ENCODE peak calls at places on chromosomes 1 and 21, in five cellular contexts. I is testis; R is heart left ventricle; D is CD8-positive, alpha-beta T cell; W is A549. K is an unnamed sample. For H3K4me1 and H3K9me3, the result is how much of the 10 kb centered on the place peaks cover.

GRCh38 chr1:236009857-236010256 is 55.0 kb downstream of the NID1 start:
- DNase-seq in I (no peak), R (no peak), D (no peak), W (no peak), K (no peak)

GRCh38 chr1:217747156-217747769 is 116.1 kb downstream of the SPATA17 start:
- DNase-seq in I (no peak), R (no peak), D (no peak), W (peak), K (no peak)

GRCh38 chr1:170131450-170131849 is 14.3 kb upstream of the NTMT2 start:
- DNase-seq in I (no peak), R (no peak), D (no peak), W (no peak), K (no peak)

GRCh38 chr1:11337536-11338350 is 64.7 kb downstream of the UBIAD1 start:
- DNase-seq in I (peak), R (peak), D (peak), W (peak), K (peak)

GRCh38 chr1:6603424-6603850 is 768 bp upstream of the KLHL21 start:
- DNase-seq in I (no peak), R (peak), D (peak), W (no peak), K (peak)

GRCh38 chr1:9180077-9180819 is 51.3 kb upstream of the GPR157 start:
- DNase-seq in I (no peak), R (no peak), D (no peak), W (peak), K (no peak)

GRCh38 chr1:234093741-234094140 is 189.3 kb downstream of the SLC35F3 start:
- DNase-seq in I (peak), R (peak), D (no peak), W (no peak), K (no peak)

GRCh38 chr21:28237661-28238060 is 755.0 kb downstream of the LTN1 start:
- DNase-seq in I (no peak), R (no peak), D (no peak), W (no peak), K (no peak)

GRCh38 chr1:207828485-207829158 is 76.8 kb downstream of the CD46 start:
- DNase-seq in I (peak), R (peak), D (peak), W (peak), K (peak)

GRCh38 chr1:247110627-247111258 is 6.6 kb upstream of the ZNF669 start:
- DNase-seq in I (no peak), R (no peak), D (no peak), W (no peak), K (no peak)

GRCh38 chr1:2530501-2531361 is 668 bp upstream of the HES5 start:
- DNase-seq in I (no peak), R (no peak), D (no peak), W (no peak), K (no peak)

GRCh38 chr1:155033524-155033923 is at the start of the genes DCST1 and DCST2:
- DNase-seq in I (no peak), R (no peak), D (no peak), W (no peak), K (no peak)

GRCh38 chr21:36564647-36565046 is 84.7 kb upstream of the CLDN14 start:
- DNase-seq in I (no peak), R (no peak), D (no peak), W (no peak), K (no peak)

GRCh38 chr1:41467673-41468072 is 16.8 kb downstream of the EDN2 start:
- DNase-seq in I (no peak), R (no peak), D (no peak), W (no peak), K (no peak)

GRCh38 chr1:2529776-2530500 is at the start of gene HES5:
- DNase-seq in I (no peak), R (peak), D (no peak), W (no peak), K (no peak)

GRCh38 chr1:181551249-181551648 is 67.9 kb downstream of the CACNA1E start:
- DNase-seq in I (no peak), R (no peak), D (no peak), W (no peak), K (peak)

GRCh38 chr1:15180189-15180588 is 26.6 kb downstream of the TMEM51 start:
- DNase-seq in I (no peak), R (no peak), D (no peak), W (no peak), K (peak)

GRCh38 chr21:41344146-41344545 is 17.7 kb upstream of the MX2 start:
- DNase-seq in I (no peak), R (no peak), D (no peak), W (no peak), K (no peak)

GRCh38 chr1:12144969-12145368 is 21.8 kb upstream of the TNFRSF1B start:
- DNase-seq in I (no peak), R (no peak), D (no peak), W (no peak), K (no peak)

GRCh38 chr1:26003262-26003661 is 5.4 kb upstream of the PAFAH2 start:
- DNase-seq in I (no peak), R (no peak), D (no peak), W (no peak), K (no peak)

GRCh38 chr1:69284508-69284907 is 283.2 kb upstream of the LRRC7 start:
- DNase-seq in I (no peak), R (no peak), D (no peak), W (no peak), K (no peak)

GRCh38 chr1:9787702-9788101 is 36.1 kb downstream of the CLSTN1 start:
- DNase-seq in I (no peak), R (no peak), D (peak), W (no peak), K (no peak)

GRCh38 chr1:178536844-178537371 is 24.0 kb downstream of the TEX35 start:
- DNase-seq in I (peak), R (peak), D (no peak), W (peak), K (no peak)

GRCh38 chr1:93137604-93138292 is 42.5 kb downstream of the TMED5 start:
- DNase-seq in I (no peak), R (no peak), D (no peak), W (no peak), K (no peak)

GRCh38 chr21:37677006-37677405 is 239.3 kb downstream of the KCNJ6 start:
- DNase-seq in I (no peak), R (no peak), D (no peak), W (no peak), K (no peak)

GRCh38 chr1:234632225-234632624 is 22.2 kb upstream of the IRF2BP2 start:
- DNase-seq in I (no peak), R (no peak), D (no peak), W (no peak), K (no peak)

GRCh38 chr1:154859786-154860153 is 10.3 kb downstream of the KCNN3 start:
- DNase-seq in I (no peak), R (no peak), D (no peak), W (no peak), K (no peak)

GRCh38 chr1:109299087-109299983 is 7.5 kb downstream of the MYBPHL start:
- DNase-seq in I (peak), R (peak), D (no peak), W (no peak), K (peak)

GRCh38 chr1:28010979-28011378 is 51.2 kb downstream of the XKR8 start:
- DNase-seq in I (no peak), R (no peak), D (no peak), W (no peak), K (no peak)

GRCh38 chr1:246213036-246213435 is 294.0 kb downstream of the SMYD3 start:
- DNase-seq in I (no peak), R (no peak), D (no peak), W (no peak), K (no peak)

GRCh38 chr1:11341881-11342552 is 69.0 kb downstream of the UBIAD1 start:
- DNase-seq in I (no peak), R (no peak), D (no peak), W (no peak), K (peak)

GRCh38 chr1:173280899-173281660 is 73.9 kb upstream of the TNFSF4 start:
- DNase-seq in I (no peak), R (no peak), D (no peak), W (no peak), K (no peak)

GRCh38 chr1:24503003-24503751 is 541 bp downstream of the RCAN3 start:
- DNase-seq in I (no peak), R (peak), D (no peak), W (peak), K (no peak)

GRCh38 chr1:1120866-1121563 is 5.1 kb upstream of the C1orf159 start:
- DNase-seq in I (no peak), R (no peak), D (no peak), W (no peak), K (no peak)

GRCh38 chr1:179105393-179105792 is 23.5 kb downstream of the TOR3A start:
- DNase-seq in I (no peak), R (no peak), D (no peak), W (peak), K (no peak)

GRCh38 chr21:37072239-37072987 is 458 bp downstream of the PIGP start:
- DNase-seq in I (peak), R (peak), D (no peak), W (peak), K (no peak)

GRCh38 chr1:224262373-224263054 is 67.5 kb downstream of the NVL start:
- DNase-seq in I (no peak), R (no peak), D (no peak), W (no peak), K (no peak)

GRCh38 chr1:12426030-12426429 is 192.0 kb downstream of the DHRS3 start:
- DNase-seq in I (no peak), R (no peak), D (no peak), W (no peak), K (no peak)

GRCh38 chr21:14251336-14251735 is 35.4 kb downstream of the RBM11 start:
- DNase-seq in I (no peak), R (no peak), D (no peak), W (no peak), K (no peak)

GRCh38 chr21:45329261-45330074 is 41.8 kb upstream of the POFUT2 start:
- DNase-seq in I (no peak), R (no peak), D (no peak), W (peak), K (peak)

DNA sequence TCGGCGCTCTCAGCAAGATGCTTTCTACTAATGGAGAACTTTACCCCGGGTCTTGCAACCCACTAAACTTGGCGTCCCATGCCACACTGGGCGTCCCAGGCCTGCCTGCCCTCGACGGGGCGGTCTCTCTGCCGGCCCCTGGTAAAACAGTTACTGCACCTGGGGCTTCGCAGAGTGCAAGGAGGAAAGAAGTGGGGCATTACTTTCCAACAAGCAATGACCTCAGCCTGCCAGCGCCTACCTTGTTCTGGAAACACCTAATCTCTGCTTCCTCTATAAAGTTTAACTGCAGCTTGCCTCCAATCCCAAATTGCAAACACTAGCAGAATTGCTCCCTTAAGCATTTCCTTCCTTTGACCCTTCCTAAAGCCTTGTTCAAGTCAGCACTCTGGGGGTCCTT is 27.7 kb upstream of the NFIA start:
- DNase-seq in I (no peak), R (no peak), D (no peak), W (no peak), K (no peak)
- H3K4me1 ChIP-seq in I (under half), R (half or more), D (under half), W (under half), K (under half)

GRCh38 chr1:111104981-111105380 is 34.9 kb downstream of the DRAM2 start:
- DNase-seq in I (no peak), R (no peak), D (no peak), W (no peak), K (no peak)
- H3K9me3 ChIP-seq in I (under half), R (under half), D (under half), W (under half), K (under half)

GRCh38 chr1:30757196-30757949 is at the start of gene LAPTM5:
- DNase-seq in I (peak), R (peak), D (peak), W (no peak), K (no peak)
- H3K4me1 ChIP-seq in I (under half), R (under half), D (half or more), W (under half), K (under half)

DNA sequence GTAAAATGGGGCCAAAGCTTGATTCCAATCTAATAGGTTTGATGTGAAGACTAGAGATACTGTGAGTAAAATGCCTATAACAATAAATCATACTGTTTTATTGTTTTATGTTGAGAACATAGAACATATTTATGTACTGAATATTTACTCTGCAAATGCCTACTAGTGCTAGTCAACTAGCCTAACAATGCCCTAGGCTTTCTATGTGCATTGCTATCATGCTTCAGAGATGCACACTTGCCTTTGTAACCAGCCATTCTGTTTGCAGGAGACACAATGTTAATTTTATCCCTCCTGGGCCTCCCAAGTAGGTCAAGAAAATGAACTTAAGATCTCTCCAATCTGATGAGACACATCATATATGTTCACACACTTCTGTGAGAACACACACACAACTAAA is 530.8 kb upstream of the BEND5 start:
- DNase-seq in I (no peak), R (no peak), D (no peak), W (no peak), K (no peak)
- H3K9me3 ChIP-seq in I (under half), R (under half), D (under half), W (under half), K (under half)

DNA sequence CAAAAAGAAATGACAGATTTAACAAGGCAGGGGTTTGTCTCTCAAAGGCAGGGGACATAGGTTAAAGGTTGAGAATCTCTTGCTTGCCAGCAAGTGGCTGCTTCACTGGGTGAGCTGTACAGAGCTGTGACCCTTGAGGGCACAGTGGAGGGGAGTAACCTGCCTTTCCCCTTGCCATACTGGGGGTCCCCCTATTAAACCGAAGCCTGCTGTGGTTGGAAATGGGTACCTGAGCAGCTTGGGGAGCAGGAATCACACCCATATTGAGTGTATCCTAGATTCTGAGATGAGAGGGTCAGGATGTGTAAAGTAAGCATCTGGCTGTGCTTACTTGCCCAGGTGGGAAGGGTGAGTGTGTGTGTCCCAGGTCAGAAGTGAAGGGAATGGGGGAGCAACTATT is 31.8 kb downstream of the WNT4 start:
- DNase-seq in I (no peak), R (no peak), D (no peak), W (no peak), K (no peak)
- H3K4me1 ChIP-seq in I (half or more), R (half or more), D (under half), W (under half), K (under half)

GRCh38 chr21:8990326-8991087 is 1530.9 kb upstream of the TPTE start:
- DNase-seq in I (no peak), R (no peak), D (no peak), W (no peak), K (peak)
- H3K9me3 ChIP-seq in I (under half), R (under half), D (under half), W (under half), K (under half)